ENCODE peak calls at places on chromosomes 7 and 10, in four cellular contexts. One of them, this sample, is unnamed.
A peak's percentile ranks its signal among the peaks of the same experiment; 100 is the strongest.

GRCh38 chr7:125412890-125413665 is 483.5 kb upstream of the POT1 start:
- DNase-seq in HuH-7.5: no peak
- DNase-seq in activated T-cell treated with anti-CD3 and anti-CD28 coated beads for 1 hour: no peak
- DNase-seq in A549: no peak
- DNase-seq in this sample: no peak

GRCh38 chr7:37097983-37098382 is 350.7 kb downstream of the ELMO1 start:
- DNase-seq in HuH-7.5: no peak
- DNase-seq in activated T-cell treated with anti-CD3 and anti-CD28 coated beads for 1 hour: no peak
- DNase-seq in A549: no peak
- DNase-seq in this sample: no peak

GRCh38 chr10:78327778-78328591 is 294.3 kb downstream of the RPS24 start:
- DNase-seq in HuH-7.5: no peak
- DNase-seq in activated T-cell treated with anti-CD3 and anti-CD28 coated beads for 1 hour: no peak
- DNase-seq in A549: no peak
- DNase-seq in this sample: no peak

GRCh38 chr7:112103246-112103645 is 103.0 kb downstream of the DOCK4 start:
- DNase-seq in HuH-7.5: peak; percentile 12
- DNase-seq in activated T-cell treated with anti-CD3 and anti-CD28 coated beads for 1 hour: no peak
- DNase-seq in A549: no peak
- DNase-seq in this sample: no peak

GRCh38 chr10:45082176-45082575 is 81.5 kb downstream of the ZNF22 start:
- DNase-seq in HuH-7.5: no peak
- DNase-seq in activated T-cell treated with anti-CD3 and anti-CD28 coated beads for 1 hour: no peak
- DNase-seq in A549: no peak
- DNase-seq in this sample: no peak

GRCh38 chr10:33122014-33122788 is 164.2 kb upstream of the ITGB1 start:
- DNase-seq in HuH-7.5: no peak
- DNase-seq in activated T-cell treated with anti-CD3 and anti-CD28 coated beads for 1 hour: no peak
- DNase-seq in A549: no peak
- DNase-seq in this sample: no peak

GRCh38 chr7:118195837-118196474 is 12.0 kb downstream of the LSM8 start:
- DNase-seq in HuH-7.5: no peak
- DNase-seq in activated T-cell treated with anti-CD3 and anti-CD28 coated beads for 1 hour: peak; percentile 49
- DNase-seq in A549: peak; percentile 21
- DNase-seq in this sample: peak; percentile 54

GRCh38 chr10:130751851-130752250 is 559.7 kb downstream of the TCERG1L start:
- DNase-seq in HuH-7.5: no peak
- DNase-seq in activated T-cell treated with anti-CD3 and anti-CD28 coated beads for 1 hour: no peak
- DNase-seq in A549: no peak
- DNase-seq in this sample: no peak

GRCh38 chr7:90530263-90530662 is 60.8 kb downstream of the PTTG1IP2 start:
- DNase-seq in HuH-7.5: no peak
- DNase-seq in activated T-cell treated with anti-CD3 and anti-CD28 coated beads for 1 hour: no peak
- DNase-seq in A549: no peak
- DNase-seq in this sample: no peak

This sample was measured in NCI-H510A treated with DMSO at 0.1 percent for 48 hours.